ENCODE peak calls at places on chromosomes 6 and 20, in four cellular contexts. M is A549, F is fibroblast of lung, T is astrocyte of the spinal cord. D is an unnamed sample.

GRCh38 chr20:24786646-24787045 is 162.4 kb upstream of the CST7 start:
- DNase-seq in M (no peak), F (no peak), T (no peak), D (no peak)

GRCh38 chr6:36431197-36431596 is 11.5 kb downstream of the PXT1 start:
- DNase-seq in M (no peak), F (no peak), T (no peak), D (no peak)

GRCh38 chr6:108117427-108118358 is 43.2 kb upstream of the OSTM1 start:
- DNase-seq in M (peak; percentile 11), F (peak; percentile 28), T (no peak), D (peak; percentile 17)

GRCh38 chr20:313948-314347 is 11.4 kb upstream of the SOX12 start:
- DNase-seq in M (peak; percentile 54), F (peak; percentile 70), T (peak; percentile 55), D (peak; percentile 80)

GRCh38 chr20:57137676-57138075 is 128.8 kb downstream of the BMP7 start:
- DNase-seq in M (no peak), F (no peak), T (no peak), D (no peak)

GRCh38 chr6:30483677-30484279 is 5.5 kb upstream of the HLA-E start:
- DNase-seq in M (peak; percentile 61), F (peak; percentile 51), T (peak; percentile 66), D (peak; percentile 79)

GRCh38 chr6:109821494-109821893 is 130.4 kb downstream of the FIG4 start:
- DNase-seq in M (no peak), F (no peak), T (no peak), D (no peak)

GRCh38 chr20:36344517-36345132 is 38.5 kb downstream of the DLGAP4 start:
- DNase-seq in M (peak; percentile 35), F (peak; percentile 41), T (peak; percentile 51), D (peak; percentile 41)

DNA sequence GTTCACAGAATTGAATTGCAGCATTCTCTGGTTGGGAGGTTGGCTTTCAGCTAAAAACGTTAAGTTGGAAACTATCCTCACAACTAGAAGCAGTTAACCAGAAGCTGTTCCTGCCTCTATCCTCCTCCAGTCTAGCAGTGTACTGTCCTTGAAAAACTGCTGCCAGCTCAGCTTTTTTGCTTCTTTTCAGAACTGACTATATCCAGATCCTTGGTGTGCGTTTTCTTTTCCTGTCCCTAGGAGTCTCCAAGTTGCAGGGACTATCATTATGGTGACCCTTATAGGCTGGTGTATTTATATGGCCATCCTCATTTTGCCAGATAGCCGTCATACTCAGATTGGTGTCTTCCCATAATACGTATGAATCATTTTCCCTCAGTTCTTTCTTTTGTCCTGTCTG is 5.5 kb downstream of the ITCH start:
- DNase-seq in M (peak; percentile 32), F (no peak), T (no peak), D (peak; percentile 17)
- TF ChIP-seq CTCF in M (no peak), F (no peak), T (no peak), D (no peak)

DNA sequence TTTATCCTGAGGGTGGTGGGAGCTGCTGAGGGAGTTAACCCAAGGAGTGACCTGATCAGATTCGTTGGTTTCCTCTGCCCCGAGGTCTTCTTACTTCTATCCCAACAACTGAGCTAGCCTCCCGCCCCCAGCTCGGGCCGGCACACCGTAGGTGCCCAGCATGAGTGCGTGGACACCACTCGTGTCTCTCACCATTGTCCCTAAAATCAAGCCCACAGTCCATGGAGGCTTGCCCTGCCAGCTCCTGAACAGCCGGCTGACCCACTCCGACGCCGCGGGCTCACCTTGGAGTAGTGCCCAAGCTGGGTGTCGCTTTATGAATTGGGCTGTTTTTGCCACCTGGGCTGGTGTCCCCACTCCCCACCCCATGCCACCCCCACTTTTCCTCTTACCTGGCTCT is 59.0 kb upstream of the CCDC167 start:
- DNase-seq in M (no peak), F (no peak), T (no peak), D (no peak)
- H3K4me3 ChIP-seq in M (no peak overlapping the region), F (no peak overlapping the region), T (no peak overlapping the region), D (no peak overlapping the region)

GRCh38 chr6:13767121-13767794 is 47.1 kb downstream of the MCUR1 start:
- DNase-seq in M (no peak), F (peak; percentile 44), T (peak; percentile 19), D (peak; percentile 60)

GRCh38 chr6:13769034-13769654 is 45.2 kb downstream of the MCUR1 start:
- DNase-seq in M (no peak), F (no peak), T (no peak), D (no peak)

GRCh38 chr6:13765570-13765969 is 48.8 kb downstream of the MCUR1 start:
- DNase-seq in M (no peak), F (peak; percentile 60), T (peak; percentile 22), D (peak; percentile 59)

GRCh38 chr6:13766201-13766634 is 48.1 kb downstream of the MCUR1 start:
- DNase-seq in M (no peak), F (peak; percentile 73), T (peak; percentile 61), D (peak; percentile 70)

DNA sequence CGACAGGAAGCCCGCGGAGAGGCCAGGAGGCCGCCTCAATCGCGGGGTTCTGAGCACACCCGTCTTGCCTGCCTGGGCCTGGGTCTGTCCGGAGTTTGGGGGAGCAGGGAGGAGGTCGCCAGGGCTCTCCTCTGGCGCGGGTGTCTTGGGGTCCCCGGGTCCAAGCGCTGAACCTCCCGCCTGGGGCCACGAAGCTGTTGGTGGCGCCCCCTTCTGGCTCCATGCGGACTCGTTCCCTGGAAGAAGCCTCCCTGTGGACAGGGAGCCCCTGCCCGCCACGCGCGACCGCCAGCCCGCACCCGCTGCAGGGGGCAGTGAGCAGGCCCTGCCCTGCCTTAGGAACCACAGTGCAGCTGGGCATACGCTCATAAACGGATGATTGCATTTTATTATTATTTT is 44.7 kb downstream of the MCUR1 start:
- DNase-seq in M (no peak), F (no peak), T (no peak), D (no peak)
- TF ChIP-seq CTCF in M (no peak), F (no peak), T (peak; percentile 23), D (no peak)

GRCh38 chr6:133957780-133958242 is 4.8 kb downstream of the TBPL1 start:
- DNase-seq in M (no peak), F (no peak), T (no peak), D (no peak)
- H3K4me3 ChIP-seq in M (no peak overlapping the region), F (no peak overlapping the region), T (no peak overlapping the region), D (no peak overlapping the region)

GRCh38 chr20:6140947-6141346 is 18.1 kb upstream of the FERMT1 start:
- DNase-seq in M (peak; percentile 62), F (no peak), T (no peak), D (peak; percentile 4)
- TF ChIP-seq CTCF in M (no peak), F (no peak), T (peak; percentile 28), D (peak; percentile 30)

GRCh38 chr6:80174931-80175572 is 68.6 kb downstream of the BCKDHB start:
- DNase-seq in M (no peak), F (peak; percentile 68), T (peak; percentile 76), D (peak; percentile 88)

GRCh38 chr6:80165819-80166218 is 59.3 kb downstream of the BCKDHB start:
- DNase-seq in M (no peak), F (no peak), T (no peak), D (peak; percentile 11)

GRCh38 chr6:80173411-80173810 is 66.9 kb downstream of the BCKDHB start:
- DNase-seq in M (no peak), F (no peak), T (no peak), D (peak; percentile 4)

GRCh38 chr6:80165143-80165542 is 58.7 kb downstream of the BCKDHB start:
- DNase-seq in M (no peak), F (no peak), T (no peak), D (peak; percentile 79)

DNA sequence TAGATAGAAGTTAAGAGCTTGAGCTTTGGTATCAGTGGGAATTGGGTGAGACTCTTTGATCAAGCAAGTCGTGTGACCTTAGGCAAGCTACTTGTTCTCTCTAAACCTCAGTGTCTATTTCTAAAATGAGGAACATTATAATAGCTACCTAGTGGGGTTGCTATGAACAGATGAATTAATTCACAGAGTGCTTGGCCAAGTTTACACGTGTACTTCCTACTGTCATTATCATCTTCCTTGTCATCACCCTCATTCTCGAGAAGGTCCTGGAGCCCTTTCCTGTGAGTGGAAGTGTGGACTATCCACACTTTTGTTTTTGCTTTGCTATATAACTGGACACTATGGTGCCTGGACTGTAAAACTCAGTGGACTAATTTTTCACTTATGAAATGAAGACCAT is 64.0 kb downstream of the BCKDHB start:
- DNase-seq in M (no peak), F (no peak), T (no peak), D (no peak)
- H3K4me3 ChIP-seq in M (no peak overlapping the region), F (no peak overlapping the region), T (no peak overlapping the region), D (no peak overlapping the region)

DNA sequence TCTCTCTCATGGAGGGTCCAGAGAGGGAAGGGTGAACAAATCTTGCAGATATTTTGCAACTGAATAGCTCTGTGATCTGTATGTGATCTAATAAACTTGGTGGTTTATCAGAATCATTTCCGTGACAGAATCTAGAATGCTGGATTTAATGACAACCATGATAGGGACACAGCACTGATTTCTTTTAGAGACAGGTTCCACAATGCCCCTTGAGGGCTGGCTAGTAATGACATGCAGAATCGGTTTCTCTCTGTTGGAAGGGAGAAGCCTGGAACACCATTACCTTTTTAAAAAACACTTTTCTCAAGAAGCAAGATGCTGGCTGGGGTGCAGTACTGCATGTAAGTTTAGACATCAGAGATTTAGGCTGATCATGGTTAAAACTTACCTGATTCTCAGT is 313.4 kb downstream of the CDH26 start:
- DNase-seq in M (peak; percentile 10), F (no peak), T (no peak), D (no peak)
- TF ChIP-seq CTCF in M (no peak), F (peak; percentile 22), T (peak; percentile 40), D (peak; percentile 42)

DNA sequence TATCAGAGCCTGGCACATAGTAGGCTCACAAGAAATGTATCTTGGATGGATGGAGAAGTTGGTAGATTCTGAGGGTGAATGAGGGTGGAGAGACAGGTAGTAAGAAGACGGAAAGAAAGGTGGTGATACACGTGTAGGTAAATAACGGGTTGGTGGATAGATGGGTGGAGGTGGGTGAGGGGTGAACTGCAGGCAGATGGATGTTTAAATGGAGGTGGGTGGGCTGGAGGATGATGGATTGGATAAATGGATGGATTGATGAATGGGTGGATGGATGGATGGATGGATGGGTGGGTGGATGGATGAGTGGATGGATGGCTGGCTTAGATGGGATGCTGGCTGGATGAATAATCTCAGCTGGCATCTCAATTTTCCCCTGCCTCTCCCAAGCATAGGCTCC is 9.9 kb downstream of the CDH22 start:
- DNase-seq in M (no peak), F (no peak), T (no peak), D (no peak)
- H3K4me3 ChIP-seq in M (no peak overlapping the region), F (no peak overlapping the region), T (no peak overlapping the region), D (no peak overlapping the region)

DNA sequence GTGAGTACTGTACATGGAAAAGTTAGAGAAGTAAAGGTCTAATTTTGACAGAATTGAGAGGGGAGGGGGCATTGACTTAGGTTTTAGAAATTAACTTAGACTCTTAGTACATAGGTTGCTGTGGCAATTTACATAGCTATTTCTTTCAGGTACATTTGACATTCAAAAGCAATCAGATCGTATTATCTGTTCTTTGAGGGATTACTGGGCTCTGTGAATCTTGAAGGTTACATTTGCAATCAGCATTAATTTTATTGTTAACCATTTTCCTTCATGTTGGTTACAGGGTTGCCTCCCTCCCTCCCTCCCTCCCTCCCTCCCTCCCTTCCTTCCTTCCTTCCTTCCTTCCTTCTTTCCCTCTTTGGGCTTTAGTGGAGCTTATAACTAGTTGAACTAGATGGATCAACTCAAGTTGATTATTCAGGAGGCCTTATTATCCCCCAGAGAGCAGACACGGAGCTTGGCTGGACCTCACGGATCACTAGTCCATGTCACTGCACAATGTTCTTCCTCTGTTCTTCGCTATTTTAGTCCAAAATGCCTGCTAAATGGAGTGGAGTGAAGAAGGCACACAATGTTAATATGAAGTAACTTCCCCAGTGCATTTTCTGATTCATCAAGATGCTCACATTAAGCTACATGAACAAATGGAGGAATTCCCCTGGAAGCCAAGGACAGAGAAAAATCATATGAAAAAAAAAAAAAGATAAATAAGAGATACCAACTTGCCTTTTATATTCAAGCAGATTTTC is 87.8 kb downstream of the PLCB4 start:
- DNase-seq in M (no peak), F (no peak), T (no peak), D (no peak)
- TF ChIP-seq CTCF in M (no peak), F (no peak), T (no peak), D (no peak)

D was measured in fibroblast of mammary gland.